ENCODE peak calls at places on chromosomes 5 and 9, in ten cellular contexts. One of them, this sample, is unnamed.

GRCh38 chr9:97985058-97985861 is 2.1 kb downstream of the ANP32B start:
- DNase-seq in aorta: peak
- DNase-seq in small intestine: peak
- DNase-seq in CD8-positive, alpha-beta memory T cell: peak
- DNase-seq in CD4-positive, alpha-beta memory T cell: peak
- DNase-seq in substantia nigra: no peak
- DNase-seq in effector memory CD4-positive, alpha-beta T cell: peak
- DNase-seq in lower lobe of right lung: no peak
- DNase-seq in neural progenitor cell: peak
- DNase-seq in colonic mucosa: peak
- DNase-seq in this sample: peak

GRCh38 chr5:181189962-181190710 is 14.9 kb downstream of the TRIM7 start:
- DNase-seq in aorta: peak
- DNase-seq in small intestine: peak
- DNase-seq in CD8-positive, alpha-beta memory T cell: no peak
- DNase-seq in CD4-positive, alpha-beta memory T cell: peak
- DNase-seq in substantia nigra: no peak
- DNase-seq in effector memory CD4-positive, alpha-beta T cell: peak
- DNase-seq in lower lobe of right lung: no peak
- DNase-seq in neural progenitor cell: peak
- DNase-seq in colonic mucosa: peak
- DNase-seq in this sample: peak

GRCh38 chr5:180050106-180050929 is 21.2 kb downstream of the RNF130 start:
- DNase-seq in aorta: no peak
- DNase-seq in small intestine: peak
- DNase-seq in CD8-positive, alpha-beta memory T cell: no peak
- DNase-seq in CD4-positive, alpha-beta memory T cell: no peak
- DNase-seq in substantia nigra: no peak
- DNase-seq in effector memory CD4-positive, alpha-beta T cell: no peak
- DNase-seq in lower lobe of right lung: no peak
- DNase-seq in neural progenitor cell: no peak
- DNase-seq in colonic mucosa: peak
- DNase-seq in this sample: no peak

GRCh38 chr9:128548876-128549275 is 3.5 kb upstream of the SPTAN1 start:
- DNase-seq in aorta: no peak
- DNase-seq in small intestine: no peak
- DNase-seq in CD8-positive, alpha-beta memory T cell: no peak
- DNase-seq in CD4-positive, alpha-beta memory T cell: no peak
- DNase-seq in substantia nigra: no peak
- DNase-seq in effector memory CD4-positive, alpha-beta T cell: no peak
- DNase-seq in lower lobe of right lung: no peak
- DNase-seq in neural progenitor cell: peak
- DNase-seq in colonic mucosa: no peak
- DNase-seq in this sample: no peak

GRCh38 chr9:37617837-37618236 is 25.4 kb upstream of the TOMM5 start:
- DNase-seq in aorta: no peak
- DNase-seq in small intestine: no peak
- DNase-seq in CD8-positive, alpha-beta memory T cell: no peak
- DNase-seq in CD4-positive, alpha-beta memory T cell: no peak
- DNase-seq in substantia nigra: no peak
- DNase-seq in effector memory CD4-positive, alpha-beta T cell: no peak
- DNase-seq in lower lobe of right lung: no peak
- DNase-seq in neural progenitor cell: peak
- DNase-seq in colonic mucosa: no peak
- DNase-seq in this sample: no peak

GRCh38 chr9:115411993-115412452 is 294.1 kb upstream of the TNC start:
- DNase-seq in aorta: no peak
- DNase-seq in small intestine: no peak
- DNase-seq in CD8-positive, alpha-beta memory T cell: no peak
- DNase-seq in CD4-positive, alpha-beta memory T cell: no peak
- DNase-seq in substantia nigra: no peak
- DNase-seq in effector memory CD4-positive, alpha-beta T cell: no peak
- DNase-seq in lower lobe of right lung: no peak
- DNase-seq in neural progenitor cell: no peak
- DNase-seq in colonic mucosa: no peak
- DNase-seq in this sample: no peak

GRCh38 chr5:150180241-150181027 is 9.4 kb upstream of the SLC6A7 start:
- DNase-seq in aorta: peak
- DNase-seq in small intestine: peak
- DNase-seq in CD8-positive, alpha-beta memory T cell: no peak
- DNase-seq in CD4-positive, alpha-beta memory T cell: no peak
- DNase-seq in substantia nigra: peak
- DNase-seq in effector memory CD4-positive, alpha-beta T cell: no peak
- DNase-seq in lower lobe of right lung: no peak
- DNase-seq in neural progenitor cell: no peak
- DNase-seq in colonic mucosa: peak
- DNase-seq in this sample: peak

GRCh38 chr5:103290846-103291245 is 32.3 kb downstream of the MACIR start:
- DNase-seq in aorta: no peak
- DNase-seq in small intestine: no peak
- DNase-seq in CD8-positive, alpha-beta memory T cell: no peak
- DNase-seq in CD4-positive, alpha-beta memory T cell: no peak
- DNase-seq in substantia nigra: no peak
- DNase-seq in effector memory CD4-positive, alpha-beta T cell: no peak
- DNase-seq in lower lobe of right lung: no peak
- DNase-seq in neural progenitor cell: no peak
- DNase-seq in colonic mucosa: no peak
- DNase-seq in this sample: no peak

GRCh38 chr5:82259172-82259800 is 18.9 kb downstream of the RPS23 start:
- DNase-seq in aorta: no peak
- DNase-seq in small intestine: no peak
- DNase-seq in CD8-positive, alpha-beta memory T cell: no peak
- DNase-seq in CD4-positive, alpha-beta memory T cell: no peak
- DNase-seq in substantia nigra: no peak
- DNase-seq in effector memory CD4-positive, alpha-beta T cell: no peak
- DNase-seq in lower lobe of right lung: no peak
- DNase-seq in neural progenitor cell: no peak
- DNase-seq in colonic mucosa: no peak
- DNase-seq in this sample: no peak

GRCh38 chr5:94031631-94032030 is 290.2 kb upstream of the POU5F2 start:
- DNase-seq in aorta: no peak
- DNase-seq in small intestine: no peak
- DNase-seq in CD8-positive, alpha-beta memory T cell: no peak
- DNase-seq in CD4-positive, alpha-beta memory T cell: no peak
- DNase-seq in substantia nigra: no peak
- DNase-seq in effector memory CD4-positive, alpha-beta T cell: no peak
- DNase-seq in lower lobe of right lung: no peak
- DNase-seq in neural progenitor cell: no peak
- DNase-seq in colonic mucosa: no peak
- DNase-seq in this sample: no peak

GRCh38 chr5:78649816-78650561 is 1.4 kb upstream of the LHFPL2 start:
- DNase-seq in aorta: no peak
- DNase-seq in small intestine: no peak
- DNase-seq in CD8-positive, alpha-beta memory T cell: no peak
- DNase-seq in CD4-positive, alpha-beta memory T cell: no peak
- DNase-seq in substantia nigra: no peak
- DNase-seq in effector memory CD4-positive, alpha-beta T cell: no peak
- DNase-seq in lower lobe of right lung: no peak
- DNase-seq in neural progenitor cell: peak
- DNase-seq in colonic mucosa: no peak
- DNase-seq in this sample: no peak

GRCh38 chr9:135084262-135084661 is 3.2 kb upstream of the OLFM1 start:
- DNase-seq in aorta: no peak
- DNase-seq in small intestine: no peak
- DNase-seq in CD8-positive, alpha-beta memory T cell: no peak
- DNase-seq in CD4-positive, alpha-beta memory T cell: no peak
- DNase-seq in substantia nigra: no peak
- DNase-seq in effector memory CD4-positive, alpha-beta T cell: no peak
- DNase-seq in lower lobe of right lung: no peak
- DNase-seq in neural progenitor cell: no peak
- DNase-seq in colonic mucosa: no peak
- DNase-seq in this sample: no peak

GRCh38 chr5:38420691-38421395 is 135.6 kb downstream of the LIFR start:
- DNase-seq in aorta: peak
- DNase-seq in small intestine: peak
- DNase-seq in CD8-positive, alpha-beta memory T cell: no peak
- DNase-seq in CD4-positive, alpha-beta memory T cell: no peak
- DNase-seq in substantia nigra: no peak
- DNase-seq in effector memory CD4-positive, alpha-beta T cell: no peak
- DNase-seq in lower lobe of right lung: no peak
- DNase-seq in neural progenitor cell: peak
- DNase-seq in colonic mucosa: peak
- DNase-seq in this sample: peak

GRCh38 chr9:8268881-8269280 is 469.3 kb upstream of the DMAC1 start:
- DNase-seq in aorta: no peak
- DNase-seq in small intestine: no peak
- DNase-seq in CD8-positive, alpha-beta memory T cell: no peak
- DNase-seq in CD4-positive, alpha-beta memory T cell: no peak
- DNase-seq in substantia nigra: no peak
- DNase-seq in effector memory CD4-positive, alpha-beta T cell: no peak
- DNase-seq in lower lobe of right lung: no peak
- DNase-seq in neural progenitor cell: no peak
- DNase-seq in colonic mucosa: no peak
- DNase-seq in this sample: no peak

GRCh38 chr9:124887832-124888231 is 25.9 kb downstream of the ARPC5L start:
- DNase-seq in aorta: no peak
- DNase-seq in small intestine: no peak
- DNase-seq in CD8-positive, alpha-beta memory T cell: no peak
- DNase-seq in CD4-positive, alpha-beta memory T cell: no peak
- DNase-seq in substantia nigra: no peak
- DNase-seq in effector memory CD4-positive, alpha-beta T cell: no peak
- DNase-seq in lower lobe of right lung: peak
- DNase-seq in neural progenitor cell: peak
- DNase-seq in colonic mucosa: no peak
- DNase-seq in this sample: no peak
- H3K27ac ChIP-seq in aorta: no peak
- H3K27ac ChIP-seq in small intestine: no peak
- H3K27ac ChIP-seq in CD8-positive, alpha-beta memory T cell: no peak
- H3K27ac ChIP-seq in CD4-positive, alpha-beta memory T cell: no peak
- H3K27ac ChIP-seq in substantia nigra: no peak
- H3K27ac ChIP-seq in effector memory CD4-positive, alpha-beta T cell: no peak
- H3K27ac ChIP-seq in lower lobe of right lung: no peak
- H3K27ac ChIP-seq in neural progenitor cell: no peak
- H3K27ac ChIP-seq in colonic mucosa: no peak
- H3K27ac ChIP-seq in this sample: no peak

DNA sequence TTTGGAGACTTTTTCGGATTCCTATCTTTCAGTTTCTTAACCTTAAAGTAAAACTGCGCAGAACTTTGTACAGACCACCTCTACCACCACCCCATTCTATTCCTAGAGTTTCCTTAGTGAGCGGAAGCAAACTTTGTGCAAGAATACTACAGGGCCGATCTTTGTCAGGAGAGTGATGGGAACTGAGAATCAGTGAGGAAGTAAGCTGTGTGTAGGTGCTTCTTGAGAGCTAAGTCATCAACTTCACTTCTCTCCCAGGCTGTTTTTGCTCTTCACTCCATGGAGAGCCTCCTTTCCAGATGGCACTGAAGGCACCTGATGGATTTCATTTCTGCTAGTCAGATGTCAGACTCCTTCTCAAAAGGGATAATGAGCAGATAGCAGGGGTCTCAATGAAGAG is 127.3 kb downstream of the SPATA31D1 start:
- DNase-seq in aorta: no peak
- DNase-seq in small intestine: no peak
- DNase-seq in CD8-positive, alpha-beta memory T cell: no peak
- DNase-seq in CD4-positive, alpha-beta memory T cell: no peak
- DNase-seq in substantia nigra: no peak
- DNase-seq in effector memory CD4-positive, alpha-beta T cell: no peak
- DNase-seq in lower lobe of right lung: no peak
- DNase-seq in neural progenitor cell: no peak
- DNase-seq in colonic mucosa: no peak
- DNase-seq in this sample: no peak
- H3K27ac ChIP-seq in aorta: no peak
- H3K27ac ChIP-seq in small intestine: no peak
- H3K27ac ChIP-seq in CD8-positive, alpha-beta memory T cell: no peak
- H3K27ac ChIP-seq in CD4-positive, alpha-beta memory T cell: no peak
- H3K27ac ChIP-seq in substantia nigra: no peak
- H3K27ac ChIP-seq in effector memory CD4-positive, alpha-beta T cell: no peak
- H3K27ac ChIP-seq in lower lobe of right lung: no peak
- H3K27ac ChIP-seq in neural progenitor cell: no peak
- H3K27ac ChIP-seq in colonic mucosa: no peak
- H3K27ac ChIP-seq in this sample: no peak

DNA sequence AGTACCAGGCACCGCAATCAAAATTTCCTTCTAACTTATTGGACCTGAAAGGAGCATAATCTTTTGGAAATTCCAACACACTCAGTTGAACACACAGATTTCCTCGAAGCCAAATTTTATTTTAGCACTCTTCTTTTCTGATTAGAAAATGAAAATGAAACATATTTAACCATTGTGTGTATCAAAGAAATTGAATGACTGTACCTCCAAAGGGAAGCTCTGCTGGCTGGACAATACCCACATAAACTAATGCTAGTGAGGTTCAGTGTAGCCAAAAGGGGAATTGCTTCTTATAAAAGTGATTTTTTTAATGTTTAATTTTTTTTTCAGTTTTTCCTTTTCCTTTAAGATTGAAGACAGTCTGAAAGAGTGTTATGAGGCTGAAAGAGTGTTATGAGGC is 239.6 kb upstream of the NREP start:
- DNase-seq in aorta: no peak
- DNase-seq in small intestine: no peak
- DNase-seq in CD8-positive, alpha-beta memory T cell: no peak
- DNase-seq in CD4-positive, alpha-beta memory T cell: no peak
- DNase-seq in substantia nigra: no peak
- DNase-seq in effector memory CD4-positive, alpha-beta T cell: no peak
- DNase-seq in lower lobe of right lung: no peak
- DNase-seq in neural progenitor cell: no peak
- DNase-seq in colonic mucosa: no peak
- DNase-seq in this sample: no peak
- H3K27ac ChIP-seq in aorta: no peak
- H3K27ac ChIP-seq in small intestine: no peak
- H3K27ac ChIP-seq in CD8-positive, alpha-beta memory T cell: no peak
- H3K27ac ChIP-seq in CD4-positive, alpha-beta memory T cell: no peak
- H3K27ac ChIP-seq in substantia nigra: no peak
- H3K27ac ChIP-seq in effector memory CD4-positive, alpha-beta T cell: no peak
- H3K27ac ChIP-seq in lower lobe of right lung: no peak
- H3K27ac ChIP-seq in neural progenitor cell: no peak
- H3K27ac ChIP-seq in colonic mucosa: no peak
- H3K27ac ChIP-seq in this sample: no peak

GRCh38 chr9:94721754-94722153 is 4.7 kb upstream of the AOPEP start:
- DNase-seq in aorta: no peak
- DNase-seq in small intestine: no peak
- DNase-seq in CD8-positive, alpha-beta memory T cell: no peak
- DNase-seq in CD4-positive, alpha-beta memory T cell: no peak
- DNase-seq in substantia nigra: no peak
- DNase-seq in effector memory CD4-positive, alpha-beta T cell: no peak
- DNase-seq in lower lobe of right lung: no peak
- DNase-seq in neural progenitor cell: no peak
- DNase-seq in colonic mucosa: no peak
- DNase-seq in this sample: no peak

GRCh38 chr9:94729199-94729598 is 2.7 kb downstream of the AOPEP start:
- DNase-seq in aorta: no peak
- DNase-seq in small intestine: no peak
- DNase-seq in CD8-positive, alpha-beta memory T cell: no peak
- DNase-seq in CD4-positive, alpha-beta memory T cell: no peak
- DNase-seq in substantia nigra: no peak
- DNase-seq in effector memory CD4-positive, alpha-beta T cell: no peak
- DNase-seq in lower lobe of right lung: no peak
- DNase-seq in neural progenitor cell: no peak
- DNase-seq in colonic mucosa: no peak
- DNase-seq in this sample: no peak

GRCh38 chr9:94725293-94725692 is 1.2 kb upstream of the AOPEP start:
- DNase-seq in aorta: no peak
- DNase-seq in small intestine: no peak
- DNase-seq in CD8-positive, alpha-beta memory T cell: no peak
- DNase-seq in CD4-positive, alpha-beta memory T cell: no peak
- DNase-seq in substantia nigra: no peak
- DNase-seq in effector memory CD4-positive, alpha-beta T cell: no peak
- DNase-seq in lower lobe of right lung: no peak
- DNase-seq in neural progenitor cell: no peak
- DNase-seq in colonic mucosa: no peak
- DNase-seq in this sample: no peak

GRCh38 chr9:94728719-94729118 is 2.2 kb downstream of the AOPEP start:
- DNase-seq in aorta: no peak
- DNase-seq in small intestine: no peak
- DNase-seq in CD8-positive, alpha-beta memory T cell: no peak
- DNase-seq in CD4-positive, alpha-beta memory T cell: no peak
- DNase-seq in substantia nigra: no peak
- DNase-seq in effector memory CD4-positive, alpha-beta T cell: no peak
- DNase-seq in lower lobe of right lung: no peak
- DNase-seq in neural progenitor cell: no peak
- DNase-seq in colonic mucosa: no peak
- DNase-seq in this sample: no peak

GRCh38 chr9:94726495-94727191 is at the start of gene AOPEP:
- DNase-seq in aorta: peak
- DNase-seq in small intestine: peak
- DNase-seq in CD8-positive, alpha-beta memory T cell: peak
- DNase-seq in CD4-positive, alpha-beta memory T cell: peak
- DNase-seq in substantia nigra: peak
- DNase-seq in effector memory CD4-positive, alpha-beta T cell: peak
- DNase-seq in lower lobe of right lung: peak
- DNase-seq in neural progenitor cell: peak
- DNase-seq in colonic mucosa: peak
- DNase-seq in this sample: peak
- H3K27ac ChIP-seq in aorta: no peak
- H3K27ac ChIP-seq in small intestine: peak
- H3K27ac ChIP-seq in CD8-positive, alpha-beta memory T cell: peak
- H3K27ac ChIP-seq in CD4-positive, alpha-beta memory T cell: peak
- H3K27ac ChIP-seq in substantia nigra: peak
- H3K27ac ChIP-seq in effector memory CD4-positive, alpha-beta T cell: peak
- H3K27ac ChIP-seq in lower lobe of right lung: peak
- H3K27ac ChIP-seq in neural progenitor cell: no peak
- H3K27ac ChIP-seq in colonic mucosa: peak
- H3K27ac ChIP-seq in this sample: peak